ENCODE peak calls at places on chromosomes 16 and 17, in nine cellular contexts. Y, O, A, T, M, N, W, Z and P are unnamed samples.

GRCh38 chr17:81927145-81927652 is 336 bp downstream of the MAFG start:
- DNase-seq in Y (no peak), O (peak; percentile 29), A (no peak), T (no peak), M (no peak), N (no peak), W (no peak), Z (peak; percentile 84), P (no peak)

GRCh38 chr17:72654746-72655145 is 437.7 kb downstream of the SLC39A11 start:
- DNase-seq in Y (no peak), O (no peak), A (no peak), T (no peak), M (no peak), N (no peak), W (no peak), Z (no peak), P (no peak)

GRCh38 chr17:17964710-17965109 is 7.5 kb downstream of the TOM1L2 start:
- DNase-seq in Y (no peak), O (no peak), A (no peak), T (no peak), M (no peak), N (no peak), W (no peak), Z (no peak), P (no peak)

GRCh38 chr17:34095101-34095500 is 160.0 kb upstream of the CCL2 start:
- DNase-seq in Y (no peak), O (no peak), A (no peak), T (no peak), M (no peak), N (no peak), W (no peak), Z (no peak), P (no peak)

GRCh38 chr16:56611281-56611833 is 3.0 kb downstream of the MT2A start:
- DNase-seq in Y (no peak), O (no peak), A (peak; percentile 79), T (no peak), M (peak; percentile 75), N (peak; percentile 50), W (no peak), Z (no peak), P (peak; percentile 48)

GRCh38 chr17:10033449-10033848 is 128.4 kb upstream of the RCVRN start:
- DNase-seq in Y (no peak), O (no peak), A (no peak), T (no peak), M (no peak), N (no peak), W (no peak), Z (no peak), P (no peak)

GRCh38 chr16:3036726-3037315 is at the start of gene BICDL2:
- DNase-seq in Y (no peak), O (no peak), A (no peak), T (peak; percentile 78), M (no peak), N (no peak), W (no peak), Z (peak; percentile 93), P (no peak)

GRCh38 chr17:50338645-50339044 is 7.3 kb upstream of the XYLT2 start:
- DNase-seq in Y (no peak), O (no peak), A (no peak), T (no peak), M (no peak), N (no peak), W (no peak), Z (no peak), P (no peak)

GRCh38 chr17:48636177-48637018 is 10.2 kb upstream of the HOXB9 start:
- DNase-seq in Y (peak; percentile 91), O (peak; percentile 93), A (no peak), T (peak; percentile 70), M (peak; percentile 83), N (peak; percentile 41), W (peak; percentile 34), Z (peak; percentile 84), P (peak; percentile 46)

GRCh38 chr16:6105115-6105514 is 1007.5 kb upstream of the EEF2KMT start:
- DNase-seq in Y (no peak), O (no peak), A (no peak), T (no peak), M (no peak), N (no peak), W (no peak), Z (no peak), P (no peak)

GRCh38 chr17:64534187-64534586 is 27.4 kb downstream of the CEP95 start:
- DNase-seq in Y (no peak), O (no peak), A (no peak), T (no peak), M (peak; percentile 42), N (no peak), W (no peak), Z (no peak), P (no peak)

GRCh38 chr16:66344533-66345145 is 21.9 kb upstream of the CDH5 start:
- DNase-seq in Y (no peak), O (peak; percentile 70), A (peak; percentile 52), T (no peak), M (peak; percentile 73), N (no peak), W (no peak), Z (no peak), P (no peak)

GRCh38 chr17:2025622-2026309 is 632 bp upstream of the RTN4RL1 start:
- DNase-seq in Y (peak; percentile 93), O (peak; percentile 89), A (peak; percentile 80), T (peak; percentile 78), M (peak; percentile 80), N (peak; percentile 71), W (no peak), Z (peak; percentile 90), P (peak; percentile 65)

GRCh38 chr16:70696952-70697600 is 11.2 kb upstream of the MTSS2 start:
- DNase-seq in Y (no peak), O (no peak), A (no peak), T (peak; percentile 78), M (no peak), N (peak; percentile 64), W (no peak), Z (no peak), P (no peak)

GRCh38 chr16:28082624-28083023 is 19.1 kb upstream of the GSG1L start:
- DNase-seq in Y (no peak), O (no peak), A (no peak), T (no peak), M (peak; percentile 21), N (no peak), W (no peak), Z (no peak), P (no peak)

GRCh38 chr17:74408262-74408661 is 23.6 kb upstream of the GPRC5C start:
- DNase-seq in Y (no peak), O (no peak), A (no peak), T (peak; percentile 57), M (peak; percentile 65), N (peak; percentile 41), W (no peak), Z (no peak), P (no peak)

GRCh38 chr16:64356267-64356666 is 765.6 kb downstream of the CDH11 start:
- DNase-seq in Y (no peak), O (no peak), A (no peak), T (no peak), M (peak; percentile 95), N (no peak), W (no peak), Z (no peak), P (no peak)

GRCh38 chr17:77160032-77160876 is 19.5 kb downstream of the SEC14L1 start:
- DNase-seq in Y (no peak), O (no peak), A (no peak), T (no peak), M (no peak), N (no peak), W (no peak), Z (no peak), P (no peak)

GRCh38 chr17:44144966-44145739 is 3.4 kb downstream of the HROB start:
- DNase-seq in Y (no peak), O (peak; percentile 45), A (peak; percentile 30), T (no peak), M (no peak), N (no peak), W (no peak), Z (no peak), P (no peak)
- H3K27ac ChIP-seq in Y (no peak overlapping the region), O (peak overlapping the region; percentile 51), A (peak overlapping the region; percentile 83), T (no peak overlapping the region), M (no peak overlapping the region), N (no peak overlapping the region), W (no peak overlapping the region), Z (no peak overlapping the region), P (no peak overlapping the region)

GRCh38 chr17:67260051-67260987 is 15.3 kb upstream of the HELZ start:
- DNase-seq in Y (no peak), O (no peak), A (peak; percentile 32), T (no peak), M (peak; percentile 74), N (peak; percentile 72), W (no peak), Z (no peak), P (peak; percentile 41)
- H3K27me3 ChIP-seq in Y (no peaks in the 10 kb centered on the region), O (no peaks in the 10 kb centered on the region), A (no peaks in the 10 kb centered on the region), T (no peaks in the 10 kb centered on the region), M (no peaks in the 10 kb centered on the region), N (no peaks in the 10 kb centered on the region), W (no peaks in the 10 kb centered on the region), Z (no peaks in the 10 kb centered on the region), P (no peaks in the 10 kb centered on the region)

DNA sequence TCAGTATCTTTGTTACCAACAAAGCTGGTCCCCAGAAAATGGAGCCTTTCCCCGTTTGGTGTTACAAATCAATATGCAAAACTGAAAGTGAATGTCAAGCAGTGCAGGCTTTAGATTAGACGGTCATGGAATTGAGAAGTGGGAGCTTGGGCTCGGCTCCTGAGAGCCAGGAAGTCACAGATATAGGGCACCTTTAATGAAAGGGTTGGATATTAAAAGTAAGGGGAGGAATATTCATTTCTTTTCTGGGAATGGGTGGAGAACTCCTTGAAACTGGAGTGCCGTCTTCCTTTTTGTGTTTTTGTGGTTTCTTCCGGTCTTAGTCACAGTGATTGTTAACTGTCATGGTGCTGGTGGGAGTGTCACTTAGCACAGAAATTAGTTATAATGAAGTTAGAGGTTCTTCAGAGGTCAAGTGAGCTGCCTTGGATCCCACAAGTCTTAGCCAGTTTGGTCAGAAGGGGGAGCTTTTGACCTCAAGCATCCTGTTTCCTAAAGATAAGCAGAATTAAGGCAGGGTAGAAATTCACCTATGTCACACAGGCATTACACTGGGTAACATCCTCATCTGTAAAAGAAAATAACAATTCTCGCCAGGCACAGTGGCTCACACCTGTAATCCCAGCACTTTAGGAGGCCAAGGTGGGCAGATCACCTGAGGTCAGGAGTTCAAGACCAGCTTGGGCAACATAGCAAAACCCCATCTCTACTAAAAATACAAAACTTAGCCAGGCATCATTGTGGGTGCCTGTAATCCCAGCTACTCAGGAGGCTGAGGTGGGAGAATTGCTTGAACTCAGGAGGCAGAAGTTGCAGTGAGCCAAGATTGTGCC is 9.6 kb upstream of the EIF1 start:
- DNase-seq in Y (no peak), O (no peak), A (peak; percentile 53), T (no peak), M (peak; percentile 66), N (peak; percentile 65), W (peak; percentile 39), Z (no peak), P (no peak)
- H3K27ac ChIP-seq in Y (no peak overlapping the region), O (no peak overlapping the region), A (peak overlapping the region; percentile 79), T (peak overlapping the region; percentile 82), M (peak overlapping the region; percentile 87), N (peak overlapping the region; percentile 93), W (peak overlapping the region; percentile 85), Z (no peak overlapping the region), P (peak overlapping the region; percentile 45)

GRCh38 chr16:54945063-54945462 is 14.4 kb downstream of the IRX5 start:
- DNase-seq in Y (no peak), O (no peak), A (no peak), T (no peak), M (no peak), N (no peak), W (no peak), Z (no peak), P (no peak)
- H3K27me3 ChIP-seq in Y (no peaks in the 10 kb centered on the region), O (peaks cover 6% of the 10 kb centered on the region), A (peaks cover 2% of the 10 kb centered on the region), T (peaks cover 45% of the 10 kb centered on the region), M (no peaks in the 10 kb centered on the region), N (peaks cover 3% of the 10 kb centered on the region), W (peaks cover 19% of the 10 kb centered on the region), Z (peaks cover 18% of the 10 kb centered on the region), P (no peaks in the 10 kb centered on the region)

GRCh38 chr16:19766988-19767387 is 48.9 kb downstream of the IQCK start:
- DNase-seq in Y (no peak), O (no peak), A (no peak), T (no peak), M (no peak), N (no peak), W (no peak), Z (no peak), P (no peak)
- H3K27ac ChIP-seq in Y (no peak overlapping the region), O (no peak overlapping the region), A (no peak overlapping the region), T (no peak overlapping the region), M (no peak overlapping the region), N (no peak overlapping the region), W (no peak overlapping the region), Z (no peak overlapping the region), P (no peak overlapping the region)